ENCODE peak calls at places on chromosomes 16 and 17, in seven cellular contexts. F, C, U, X, W, H and B are unnamed samples.
A peak's percentile ranks its signal among the peaks of the same experiment; 100 is the strongest.

GRCh38 chr17:7439462-7440112 is at the start of gene FGF11:
- DNase-seq in C (no peak), X (no peak), F (no peak), W (no peak), U (no peak), H (no peak), B (no peak)

GRCh38 chr17:66275651-66276050 is 26.8 kb upstream of the PRKCA start:
- DNase-seq in W (no peak), F (no peak), X (no peak), C (no peak), U (peak; percentile 98), H (peak; percentile 92), B (no peak)

GRCh38 chr16:21166561-21166961 is 8.1 kb downstream of the LDAF1 start:
- DNase-seq in U (peak; percentile 19), C (no peak), W (no peak), H (no peak), X (no peak), F (no peak), B (no peak)

GRCh38 chr16:66928702-66929388 is 3.5 kb upstream of the RRAD start:
- DNase-seq in F (no peak), W (no peak), U (peak; percentile 63), C (no peak), H (no peak), X (no peak), B (no peak)

GRCh38 chr17:15265131-15265530 is at the start of gene PMP22:
- DNase-seq in H (no peak), X (no peak), W (no peak), F (no peak), U (no peak), C (no peak), B (no peak)

GRCh38 chr16:6258056-6258455 is 1074.6 kb upstream of the RBFOX1 start:
- DNase-seq in U (no peak), F (no peak), C (no peak), W (no peak), X (no peak), H (no peak), B (no peak)

GRCh38 chr16:59988591-59988990 is 1254.5 kb upstream of the GOT2 start:
- DNase-seq in F (no peak), C (no peak), X (no peak), U (no peak), W (no peak), H (no peak), B (no peak)

GRCh38 chr17:58641937-58642336 is 49.9 kb downstream of the TEX14 start:
- DNase-seq in C (no peak), F (no peak), U (no peak), X (no peak), W (no peak), H (peak; percentile 17), B (no peak)